ENCODE peak calls at places on chromosomes 11 and 22, in ten cellular contexts. One of them, this sample, is unnamed.

GRCh38 chr11:1640076-1640946 is 10.7 kb downstream of the KRTAP5-5 start:
- DNase-seq in EL: peak
- DNase-seq in stimulated activated CD4-positive, alpha-beta T cell treated with anti-CD3 and anti-CD28 coated beads, Interleukin-4, amount 100 ng/mL, for 4 hours: peak
- DNase-seq in AG04449: no peak
- DNase-seq in CD8-positive, alpha-beta memory T cell: peak
- DNase-seq in fibroblast of the conjunctiva: no peak
- DNase-seq in AG08395: peak
- DNase-seq in HFF-Myc: no peak
- DNase-seq in Panc1: no peak
- DNase-seq in ACHN: peak
- DNase-seq in this sample: peak

GRCh38 chr11:76785513-76785912 is 2.4 kb downstream of the TSKU start:
- DNase-seq in EL: no peak
- DNase-seq in stimulated activated CD4-positive, alpha-beta T cell treated with anti-CD3 and anti-CD28 coated beads, Interleukin-4, amount 100 ng/mL, for 4 hours: no peak
- DNase-seq in AG04449: no peak
- DNase-seq in CD8-positive, alpha-beta memory T cell: no peak
- DNase-seq in fibroblast of the conjunctiva: no peak
- DNase-seq in AG08395: no peak
- DNase-seq in HFF-Myc: no peak
- DNase-seq in Panc1: no peak
- DNase-seq in ACHN: no peak
- DNase-seq in this sample: no peak

GRCh38 chr22:38238519-38239051 is 34.2 kb downstream of the TMEM184B start:
- DNase-seq in EL: no peak
- DNase-seq in stimulated activated CD4-positive, alpha-beta T cell treated with anti-CD3 and anti-CD28 coated beads, Interleukin-4, amount 100 ng/mL, for 4 hours: no peak
- DNase-seq in AG04449: peak
- DNase-seq in CD8-positive, alpha-beta memory T cell: no peak
- DNase-seq in fibroblast of the conjunctiva: peak
- DNase-seq in AG08395: peak
- DNase-seq in HFF-Myc: no peak
- DNase-seq in Panc1: no peak
- DNase-seq in ACHN: no peak
- DNase-seq in this sample: no peak

GRCh38 chr11:36460220-36460619 is 49.9 kb downstream of the TRAF6 start:
- DNase-seq in EL: no peak
- DNase-seq in stimulated activated CD4-positive, alpha-beta T cell treated with anti-CD3 and anti-CD28 coated beads, Interleukin-4, amount 100 ng/mL, for 4 hours: no peak
- DNase-seq in AG04449: no peak
- DNase-seq in CD8-positive, alpha-beta memory T cell: no peak
- DNase-seq in fibroblast of the conjunctiva: no peak
- DNase-seq in AG08395: no peak
- DNase-seq in HFF-Myc: no peak
- DNase-seq in Panc1: no peak
- DNase-seq in ACHN: no peak
- DNase-seq in this sample: no peak

GRCh38 chr11:69005631-69006368 is 7.2 kb downstream of the MRGPRF start:
- DNase-seq in EL: no peak
- DNase-seq in stimulated activated CD4-positive, alpha-beta T cell treated with anti-CD3 and anti-CD28 coated beads, Interleukin-4, amount 100 ng/mL, for 4 hours: no peak
- DNase-seq in AG04449: no peak
- DNase-seq in CD8-positive, alpha-beta memory T cell: no peak
- DNase-seq in fibroblast of the conjunctiva: no peak
- DNase-seq in AG08395: no peak
- DNase-seq in HFF-Myc: no peak
- DNase-seq in Panc1: no peak
- DNase-seq in ACHN: no peak
- DNase-seq in this sample: no peak

GRCh38 chr11:10777806-10778205 is 26.8 kb downstream of the CTR9 start:
- DNase-seq in EL: peak
- DNase-seq in stimulated activated CD4-positive, alpha-beta T cell treated with anti-CD3 and anti-CD28 coated beads, Interleukin-4, amount 100 ng/mL, for 4 hours: no peak
- DNase-seq in AG04449: no peak
- DNase-seq in CD8-positive, alpha-beta memory T cell: no peak
- DNase-seq in fibroblast of the conjunctiva: no peak
- DNase-seq in AG08395: peak
- DNase-seq in HFF-Myc: no peak
- DNase-seq in Panc1: no peak
- DNase-seq in ACHN: no peak
- DNase-seq in this sample: no peak

GRCh38 chr11:9231848-9232177 is 33.3 kb downstream of the DENND5A start:
- DNase-seq in EL: peak
- DNase-seq in stimulated activated CD4-positive, alpha-beta T cell treated with anti-CD3 and anti-CD28 coated beads, Interleukin-4, amount 100 ng/mL, for 4 hours: no peak
- DNase-seq in AG04449: no peak
- DNase-seq in CD8-positive, alpha-beta memory T cell: no peak
- DNase-seq in fibroblast of the conjunctiva: no peak
- DNase-seq in AG08395: peak
- DNase-seq in HFF-Myc: no peak
- DNase-seq in Panc1: no peak
- DNase-seq in ACHN: no peak
- DNase-seq in this sample: peak

GRCh38 chr11:94782446-94782845 is 14.3 kb downstream of the AMOTL1 start:
- DNase-seq in EL: no peak
- DNase-seq in stimulated activated CD4-positive, alpha-beta T cell treated with anti-CD3 and anti-CD28 coated beads, Interleukin-4, amount 100 ng/mL, for 4 hours: no peak
- DNase-seq in AG04449: no peak
- DNase-seq in CD8-positive, alpha-beta memory T cell: no peak
- DNase-seq in fibroblast of the conjunctiva: no peak
- DNase-seq in AG08395: no peak
- DNase-seq in HFF-Myc: no peak
- DNase-seq in Panc1: no peak
- DNase-seq in ACHN: no peak
- DNase-seq in this sample: no peak

GRCh38 chr22:42800731-42801536 is 56.1 kb downstream of the ARFGAP3 start:
- DNase-seq in EL: no peak
- DNase-seq in stimulated activated CD4-positive, alpha-beta T cell treated with anti-CD3 and anti-CD28 coated beads, Interleukin-4, amount 100 ng/mL, for 4 hours: no peak
- DNase-seq in AG04449: no peak
- DNase-seq in CD8-positive, alpha-beta memory T cell: no peak
- DNase-seq in fibroblast of the conjunctiva: no peak
- DNase-seq in AG08395: no peak
- DNase-seq in HFF-Myc: no peak
- DNase-seq in Panc1: no peak
- DNase-seq in ACHN: no peak
- DNase-seq in this sample: no peak

This sample was measured in stromal cell of bone marrow.